ENCODE peak calls at places on chromosomes 11 and 22, in eight cellular contexts. One of them, this sample, is unnamed.
A peak's percentile ranks its signal among the peaks of the same experiment; 100 is the strongest.

GRCh38 chr11:46238967-46239800 is 38.3 kb upstream of the CREB3L1 start:
- DNase-seq in HTR-8/SVneo: peak; percentile 89
- DNase-seq in KG1: peak; percentile 79
- DNase-seq in right lobe of liver: peak; percentile 85
- DNase-seq in stimulated activated CD8-positive, alpha-beta memory T cell treated with anti-CD3 and anti-CD28 coated beads, Interleukin-4, amount 100 ng/mL, for 1 hour: peak; percentile 57
- DNase-seq in ovary: peak; percentile 90
- DNase-seq in EH: peak; percentile 90
- DNase-seq in GM19239: peak; percentile 92
- DNase-seq in this sample: no peak

GRCh38 chr22:40022536-40023225 is 27.9 kb downstream of the FAM83F start:
- DNase-seq in right lobe of liver: no peak
- DNase-seq in HTR-8/SVneo: no peak
- DNase-seq in stimulated activated CD8-positive, alpha-beta memory T cell treated with anti-CD3 and anti-CD28 coated beads, Interleukin-4, amount 100 ng/mL, for 1 hour: no peak
- DNase-seq in EH: no peak
- DNase-seq in ovary: no peak
- DNase-seq in KG1: no peak
- DNase-seq in GM19239: no peak
- DNase-seq in this sample: no peak

GRCh38 chr22:17085277-17086091 is 684 bp downstream of the IL17RA start:
- DNase-seq in right lobe of liver: peak; percentile 61
- DNase-seq in EH: no peak
- DNase-seq in GM19239: no peak
- DNase-seq in KG1: no peak
- DNase-seq in HTR-8/SVneo: no peak
- DNase-seq in ovary: peak; percentile 55
- DNase-seq in stimulated activated CD8-positive, alpha-beta memory T cell treated with anti-CD3 and anti-CD28 coated beads, Interleukin-4, amount 100 ng/mL, for 1 hour: no peak
- DNase-seq in this sample: no peak

GRCh38 chr11:105179542-105180278 is 40.1 kb upstream of the CARD18 start:
- DNase-seq in KG1: no peak
- DNase-seq in GM19239: no peak
- DNase-seq in stimulated activated CD8-positive, alpha-beta memory T cell treated with anti-CD3 and anti-CD28 coated beads, Interleukin-4, amount 100 ng/mL, for 1 hour: no peak
- DNase-seq in EH: no peak
- DNase-seq in ovary: no peak
- DNase-seq in HTR-8/SVneo: no peak
- DNase-seq in right lobe of liver: no peak
- DNase-seq in this sample: no peak

GRCh38 chr11:64379160-64379559 is 20.2 kb downstream of the RPS6KA4 start:
- DNase-seq in GM19239: no peak
- DNase-seq in EH: no peak
- DNase-seq in ovary: no peak
- DNase-seq in KG1: no peak
- DNase-seq in HTR-8/SVneo: no peak
- DNase-seq in stimulated activated CD8-positive, alpha-beta memory T cell treated with anti-CD3 and anti-CD28 coated beads, Interleukin-4, amount 100 ng/mL, for 1 hour: no peak
- DNase-seq in right lobe of liver: no peak
- DNase-seq in this sample: peak; percentile 26

GRCh38 chr11:94800394-94800793 is 32.2 kb downstream of the AMOTL1 start:
- DNase-seq in stimulated activated CD8-positive, alpha-beta memory T cell treated with anti-CD3 and anti-CD28 coated beads, Interleukin-4, amount 100 ng/mL, for 1 hour: no peak
- DNase-seq in KG1: no peak
- DNase-seq in GM19239: no peak
- DNase-seq in ovary: peak; percentile 76
- DNase-seq in HTR-8/SVneo: no peak
- DNase-seq in right lobe of liver: no peak
- DNase-seq in EH: peak; percentile 68
- DNase-seq in this sample: no peak

GRCh38 chr11:121723261-121723741 is 270.5 kb upstream of the SORL1-AS1 start:
- DNase-seq in HTR-8/SVneo: no peak
- DNase-seq in ovary: peak; percentile 65
- DNase-seq in GM19239: no peak
- DNase-seq in right lobe of liver: no peak
- DNase-seq in KG1: no peak
- DNase-seq in EH: peak; percentile 27
- DNase-seq in stimulated activated CD8-positive, alpha-beta memory T cell treated with anti-CD3 and anti-CD28 coated beads, Interleukin-4, amount 100 ng/mL, for 1 hour: no peak
- DNase-seq in this sample: no peak

GRCh38 chr11:11177156-11177808 is 175.8 kb downstream of the CSNK2A3 start:
- DNase-seq in GM19239: no peak
- DNase-seq in HTR-8/SVneo: no peak
- DNase-seq in KG1: no peak
- DNase-seq in right lobe of liver: no peak
- DNase-seq in stimulated activated CD8-positive, alpha-beta memory T cell treated with anti-CD3 and anti-CD28 coated beads, Interleukin-4, amount 100 ng/mL, for 1 hour: no peak
- DNase-seq in ovary: no peak
- DNase-seq in EH: no peak
- DNase-seq in this sample: no peak

GRCh38 chr11:91946397-91947090 is 278.1 kb upstream of the FAT3 start:
- DNase-seq in stimulated activated CD8-positive, alpha-beta memory T cell treated with anti-CD3 and anti-CD28 coated beads, Interleukin-4, amount 100 ng/mL, for 1 hour: no peak
- DNase-seq in HTR-8/SVneo: no peak
- DNase-seq in KG1: no peak
- DNase-seq in ovary: no peak
- DNase-seq in EH: peak; percentile 63
- DNase-seq in right lobe of liver: no peak
- DNase-seq in GM19239: no peak
- DNase-seq in this sample: peak; percentile 41

GRCh38 chr11:20156280-20156875 is 3.9 kb downstream of the DBX1 start:
- DNase-seq in GM19239: no peak
- DNase-seq in KG1: no peak
- DNase-seq in right lobe of liver: peak; percentile 30
- DNase-seq in EH: no peak
- DNase-seq in HTR-8/SVneo: no peak
- DNase-seq in ovary: no peak
- DNase-seq in stimulated activated CD8-positive, alpha-beta memory T cell treated with anti-CD3 and anti-CD28 coated beads, Interleukin-4, amount 100 ng/mL, for 1 hour: peak; percentile 25
- DNase-seq in this sample: no peak

GRCh38 chr11:119957951-119958350 is 180.0 kb downstream of the TRIM29 start:
- DNase-seq in ovary: no peak
- DNase-seq in KG1: no peak
- DNase-seq in stimulated activated CD8-positive, alpha-beta memory T cell treated with anti-CD3 and anti-CD28 coated beads, Interleukin-4, amount 100 ng/mL, for 1 hour: no peak
- DNase-seq in GM19239: no peak
- DNase-seq in EH: no peak
- DNase-seq in HTR-8/SVneo: no peak
- DNase-seq in right lobe of liver: no peak
- DNase-seq in this sample: no peak

GRCh38 chr11:32555091-32555490 is 28.5 kb upstream of the EIF3M start:
- DNase-seq in right lobe of liver: no peak
- DNase-seq in ovary: no peak
- DNase-seq in EH: no peak
- DNase-seq in GM19239: no peak
- DNase-seq in HTR-8/SVneo: no peak
- DNase-seq in stimulated activated CD8-positive, alpha-beta memory T cell treated with anti-CD3 and anti-CD28 coated beads, Interleukin-4, amount 100 ng/mL, for 1 hour: no peak
- DNase-seq in KG1: no peak
- DNase-seq in this sample: no peak

GRCh38 chr22:34851918-34852662 is 213.9 kb upstream of the ISX start:
- DNase-seq in GM19239: no peak
- DNase-seq in ovary: no peak
- DNase-seq in HTR-8/SVneo: no peak
- DNase-seq in EH: peak; percentile 25
- DNase-seq in stimulated activated CD8-positive, alpha-beta memory T cell treated with anti-CD3 and anti-CD28 coated beads, Interleukin-4, amount 100 ng/mL, for 1 hour: no peak
- DNase-seq in right lobe of liver: no peak
- DNase-seq in KG1: no peak
- DNase-seq in this sample: no peak

GRCh38 chr11:87236368-87236767 is 198.6 kb downstream of the TMEM135 start:
- DNase-seq in GM19239: no peak
- DNase-seq in right lobe of liver: no peak
- DNase-seq in KG1: no peak
- DNase-seq in ovary: no peak
- DNase-seq in HTR-8/SVneo: no peak
- DNase-seq in stimulated activated CD8-positive, alpha-beta memory T cell treated with anti-CD3 and anti-CD28 coated beads, Interleukin-4, amount 100 ng/mL, for 1 hour: no peak
- DNase-seq in EH: no peak
- DNase-seq in this sample: no peak

GRCh38 chr11:13073119-13073981 is 64.2 kb downstream of the RASSF10 start:
- DNase-seq in stimulated activated CD8-positive, alpha-beta memory T cell treated with anti-CD3 and anti-CD28 coated beads, Interleukin-4, amount 100 ng/mL, for 1 hour: no peak
- DNase-seq in ovary: no peak
- DNase-seq in EH: peak; percentile 77
- DNase-seq in KG1: no peak
- DNase-seq in GM19239: no peak
- DNase-seq in HTR-8/SVneo: peak; percentile 76
- DNase-seq in right lobe of liver: no peak
- DNase-seq in this sample: no peak

GRCh38 chr11:1060410-1060809 is 14.3 kb upstream of the MUC2 start:
- DNase-seq in KG1: no peak
- DNase-seq in right lobe of liver: no peak
- DNase-seq in EH: no peak
- DNase-seq in ovary: peak; percentile 9
- DNase-seq in GM19239: no peak
- DNase-seq in stimulated activated CD8-positive, alpha-beta memory T cell treated with anti-CD3 and anti-CD28 coated beads, Interleukin-4, amount 100 ng/mL, for 1 hour: no peak
- DNase-seq in HTR-8/SVneo: no peak
- DNase-seq in this sample: no peak

GRCh38 chr11:934437-934950 is 8.8 kb downstream of the AP2A2 start:
- DNase-seq in ovary: no peak
- DNase-seq in right lobe of liver: no peak
- DNase-seq in KG1: no peak
- DNase-seq in EH: no peak
- DNase-seq in HTR-8/SVneo: no peak
- DNase-seq in GM19239: no peak
- DNase-seq in stimulated activated CD8-positive, alpha-beta memory T cell treated with anti-CD3 and anti-CD28 coated beads, Interleukin-4, amount 100 ng/mL, for 1 hour: no peak
- DNase-seq in this sample: no peak

GRCh38 chr22:36613958-36614357 is 85.0 kb upstream of the EIF3D start:
- DNase-seq in right lobe of liver: no peak
- DNase-seq in EH: peak; percentile 7
- DNase-seq in KG1: no peak
- DNase-seq in ovary: no peak
- DNase-seq in stimulated activated CD8-positive, alpha-beta memory T cell treated with anti-CD3 and anti-CD28 coated beads, Interleukin-4, amount 100 ng/mL, for 1 hour: no peak
- DNase-seq in HTR-8/SVneo: peak; percentile 24
- DNase-seq in GM19239: no peak
- DNase-seq in this sample: no peak

GRCh38 chr11:118051611-118052461 is 25.0 kb upstream of the TMPRSS4 start:
- DNase-seq in GM19239: no peak
- DNase-seq in right lobe of liver: no peak
- DNase-seq in KG1: no peak
- DNase-seq in HTR-8/SVneo: no peak
- DNase-seq in EH: no peak
- DNase-seq in stimulated activated CD8-positive, alpha-beta memory T cell treated with anti-CD3 and anti-CD28 coated beads, Interleukin-4, amount 100 ng/mL, for 1 hour: peak; percentile 50
- DNase-seq in ovary: no peak
- DNase-seq in this sample: no peak

GRCh38 chr11:63553759-63554158 is 9.4 kb downstream of the PLAAT2 start:
- DNase-seq in right lobe of liver: no peak
- DNase-seq in EH: peak; percentile 45
- DNase-seq in stimulated activated CD8-positive, alpha-beta memory T cell treated with anti-CD3 and anti-CD28 coated beads, Interleukin-4, amount 100 ng/mL, for 1 hour: no peak
- DNase-seq in ovary: no peak
- DNase-seq in HTR-8/SVneo: no peak
- DNase-seq in GM19239: peak; percentile 58
- DNase-seq in KG1: peak; percentile 25
- DNase-seq in this sample: no peak

GRCh38 chr11:60377737-60378136 is 595 bp upstream of the MS4A7 start:
- DNase-seq in HTR-8/SVneo: no peak
- DNase-seq in stimulated activated CD8-positive, alpha-beta memory T cell treated with anti-CD3 and anti-CD28 coated beads, Interleukin-4, amount 100 ng/mL, for 1 hour: no peak
- DNase-seq in EH: no peak
- DNase-seq in KG1: peak; percentile 43
- DNase-seq in GM19239: no peak
- DNase-seq in right lobe of liver: peak; percentile 31
- DNase-seq in ovary: no peak
- DNase-seq in this sample: no peak

GRCh38 chr22:44658371-44658953 is 43.5 kb upstream of the PRR5 start:
- DNase-seq in ovary: no peak
- DNase-seq in EH: peak; percentile 94
- DNase-seq in KG1: no peak
- DNase-seq in HTR-8/SVneo: no peak
- DNase-seq in stimulated activated CD8-positive, alpha-beta memory T cell treated with anti-CD3 and anti-CD28 coated beads, Interleukin-4, amount 100 ng/mL, for 1 hour: no peak
- DNase-seq in right lobe of liver: peak; percentile 52
- DNase-seq in GM19239: no peak
- DNase-seq in this sample: no peak

GRCh38 chr11:108193725-108194124 is 28.7 kb downstream of the NPAT start:
- DNase-seq in ovary: no peak
- DNase-seq in stimulated activated CD8-positive, alpha-beta memory T cell treated with anti-CD3 and anti-CD28 coated beads, Interleukin-4, amount 100 ng/mL, for 1 hour: no peak
- DNase-seq in HTR-8/SVneo: no peak
- DNase-seq in right lobe of liver: no peak
- DNase-seq in EH: no peak
- DNase-seq in GM19239: no peak
- DNase-seq in KG1: no peak
- DNase-seq in this sample: no peak

GRCh38 chr22:28411125-28411524 is 268.5 kb downstream of the TTC28 start:
- DNase-seq in GM19239: no peak
- DNase-seq in right lobe of liver: no peak
- DNase-seq in KG1: no peak
- DNase-seq in EH: peak; percentile 77
- DNase-seq in ovary: no peak
- DNase-seq in stimulated activated CD8-positive, alpha-beta memory T cell treated with anti-CD3 and anti-CD28 coated beads, Interleukin-4, amount 100 ng/mL, for 1 hour: no peak
- DNase-seq in HTR-8/SVneo: no peak
- DNase-seq in this sample: no peak

GRCh38 chr22:23608583-23608982 is 23.5 kb downstream of the DRICH1 start:
- DNase-seq in EH: peak; percentile 46
- DNase-seq in ovary: no peak
- DNase-seq in GM19239: no peak
- DNase-seq in stimulated activated CD8-positive, alpha-beta memory T cell treated with anti-CD3 and anti-CD28 coated beads, Interleukin-4, amount 100 ng/mL, for 1 hour: no peak
- DNase-seq in KG1: no peak
- DNase-seq in HTR-8/SVneo: peak; percentile 13
- DNase-seq in right lobe of liver: no peak
- DNase-seq in this sample: no peak

GRCh38 chr11:134372961-134373360 is 39.1 kb downstream of the B3GAT1 start:
- DNase-seq in HTR-8/SVneo: no peak
- DNase-seq in EH: no peak
- DNase-seq in GM19239: no peak
- DNase-seq in stimulated activated CD8-positive, alpha-beta memory T cell treated with anti-CD3 and anti-CD28 coated beads, Interleukin-4, amount 100 ng/mL, for 1 hour: no peak
- DNase-seq in right lobe of liver: no peak
- DNase-seq in KG1: no peak
- DNase-seq in ovary: no peak
- DNase-seq in this sample: peak; percentile 92

GRCh38 chr11:35046606-35047005 is 92.4 kb upstream of the CD44 start:
- DNase-seq in stimulated activated CD8-positive, alpha-beta memory T cell treated with anti-CD3 and anti-CD28 coated beads, Interleukin-4, amount 100 ng/mL, for 1 hour: no peak
- DNase-seq in right lobe of liver: no peak
- DNase-seq in HTR-8/SVneo: no peak
- DNase-seq in KG1: no peak
- DNase-seq in ovary: no peak
- DNase-seq in GM19239: no peak
- DNase-seq in EH: no peak
- DNase-seq in this sample: no peak

GRCh38 chr22:25800766-25801165 is 58.8 kb downstream of the MYO18B start:
- DNase-seq in KG1: no peak
- DNase-seq in EH: no peak
- DNase-seq in GM19239: no peak
- DNase-seq in stimulated activated CD8-positive, alpha-beta memory T cell treated with anti-CD3 and anti-CD28 coated beads, Interleukin-4, amount 100 ng/mL, for 1 hour: no peak
- DNase-seq in ovary: no peak
- DNase-seq in HTR-8/SVneo: no peak
- DNase-seq in right lobe of liver: no peak
- DNase-seq in this sample: no peak

GRCh38 chr11:48036011-48036410 is 55.7 kb downstream of the PTPRJ start:
- DNase-seq in stimulated activated CD8-positive, alpha-beta memory T cell treated with anti-CD3 and anti-CD28 coated beads, Interleukin-4, amount 100 ng/mL, for 1 hour: no peak
- DNase-seq in ovary: no peak
- DNase-seq in KG1: no peak
- DNase-seq in HTR-8/SVneo: no peak
- DNase-seq in right lobe of liver: no peak
- DNase-seq in GM19239: no peak
- DNase-seq in EH: peak; percentile 53
- DNase-seq in this sample: no peak

GRCh38 chr11:13594045-13594444 is 74.4 kb upstream of the FAR1 start:
- DNase-seq in ovary: no peak
- DNase-seq in GM19239: no peak
- DNase-seq in EH: no peak
- DNase-seq in KG1: no peak
- DNase-seq in right lobe of liver: no peak
- DNase-seq in stimulated activated CD8-positive, alpha-beta memory T cell treated with anti-CD3 and anti-CD28 coated beads, Interleukin-4, amount 100 ng/mL, for 1 hour: no peak
- DNase-seq in HTR-8/SVneo: no peak
- DNase-seq in this sample: no peak

GRCh38 chr22:42630901-42631602 is 9.3 kb downstream of the ATP5MGL start:
- DNase-seq in right lobe of liver: no peak
- DNase-seq in ovary: no peak
- DNase-seq in EH: peak; percentile 28
- DNase-seq in stimulated activated CD8-positive, alpha-beta memory T cell treated with anti-CD3 and anti-CD28 coated beads, Interleukin-4, amount 100 ng/mL, for 1 hour: no peak
- DNase-seq in GM19239: no peak
- DNase-seq in KG1: no peak
- DNase-seq in HTR-8/SVneo: peak; percentile 61
- DNase-seq in this sample: no peak

This sample was measured in NCI-H524 treated with DMSO at 0.1 percent for 48 hours.